ENCODE peak calls at places on chromosome 17, in four cellular contexts. One of them, this sample, is unnamed.

GRCh38 chr17:36892112-36892838 is 45.0 kb upstream of the LHX1 start:
- DNase-seq in HCT116: peak; percentile 15
- DNase-seq in K562: no peak
- DNase-seq in HepG2: peak; percentile 57
- DNase-seq in this sample: no peak

GRCh38 chr17:68950725-68951124 is 4.5 kb downstream of the ABCA8 start:
- DNase-seq in HepG2: no peak
- DNase-seq in K562: peak; percentile 33
- DNase-seq in HCT116: no peak
- DNase-seq in this sample: no peak

GRCh38 chr17:67659028-67659427 is 58.7 kb upstream of the NOL11 start:
- DNase-seq in K562: no peak
- DNase-seq in HCT116: no peak
- DNase-seq in HepG2: no peak
- DNase-seq in this sample: no peak

GRCh38 chr17:40727447-40728231 is 24.1 kb upstream of the KRT24 start:
- DNase-seq in HepG2: no peak
- DNase-seq in HCT116: no peak
- DNase-seq in K562: no peak
- DNase-seq in this sample: no peak

GRCh38 chr17:78535285-78536197 is 41.7 kb downstream of the DNAH17 start:
- DNase-seq in K562: no peak
- DNase-seq in HepG2: no peak
- DNase-seq in HCT116: no peak
- DNase-seq in this sample: no peak

GRCh38 chr17:77822302-77823030 is 136.0 kb upstream of the TNRC6C start:
- DNase-seq in HepG2: no peak
- DNase-seq in K562: no peak
- DNase-seq in HCT116: no peak
- DNase-seq in this sample: no peak

GRCh38 chr17:80227666-80228065 is 7.4 kb downstream of the SLC26A11 start:
- DNase-seq in K562: no peak
- DNase-seq in HepG2: no peak
- DNase-seq in HCT116: no peak
- DNase-seq in this sample: no peak

GRCh38 chr17:81646869-81647600 is 9.3 kb downstream of the PDE6G start:
- DNase-seq in HCT116: no peak
- DNase-seq in HepG2: no peak
- DNase-seq in K562: peak; percentile 77
- DNase-seq in this sample: peak; percentile 49

GRCh38 chr17:10022416-10022815 is 117.3 kb upstream of the RCVRN start:
- DNase-seq in K562: no peak
- DNase-seq in HCT116: no peak
- DNase-seq in HepG2: no peak
- DNase-seq in this sample: no peak

DNA sequence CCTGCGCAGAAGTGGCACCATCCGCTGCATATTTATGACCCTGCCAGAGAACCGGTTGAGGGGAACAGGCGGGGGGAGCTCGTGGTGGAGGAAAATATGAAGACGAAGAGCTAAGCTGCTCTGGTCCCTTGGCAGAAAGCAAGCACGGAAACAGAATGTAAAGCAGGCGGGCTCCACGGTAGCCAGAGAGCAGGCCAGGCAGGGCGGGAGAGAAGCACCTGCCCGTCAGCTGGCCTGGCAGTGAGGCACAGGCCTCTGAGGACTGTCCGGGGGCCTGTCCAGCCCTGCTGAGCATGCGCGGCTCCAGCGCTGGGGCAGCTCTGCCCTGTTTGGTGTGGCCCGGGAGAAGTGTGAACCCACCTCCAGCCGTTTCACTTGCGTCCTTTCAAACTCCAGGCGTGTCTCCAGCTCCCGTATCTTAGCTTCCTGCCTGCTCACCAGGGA is 46.7 kb downstream of the PIPOX start:
- DNase-seq in HCT116: no peak
- DNase-seq in K562: no peak
- DNase-seq in HepG2: no peak
- DNase-seq in this sample: no peak
- TF ChIP-seq RAD21 in HCT116: no peak
- TF ChIP-seq RAD21 in K562: no peak
- TF ChIP-seq RAD21 in HepG2: no peak
- TF ChIP-seq RAD21 in this sample: no peak

DNA sequence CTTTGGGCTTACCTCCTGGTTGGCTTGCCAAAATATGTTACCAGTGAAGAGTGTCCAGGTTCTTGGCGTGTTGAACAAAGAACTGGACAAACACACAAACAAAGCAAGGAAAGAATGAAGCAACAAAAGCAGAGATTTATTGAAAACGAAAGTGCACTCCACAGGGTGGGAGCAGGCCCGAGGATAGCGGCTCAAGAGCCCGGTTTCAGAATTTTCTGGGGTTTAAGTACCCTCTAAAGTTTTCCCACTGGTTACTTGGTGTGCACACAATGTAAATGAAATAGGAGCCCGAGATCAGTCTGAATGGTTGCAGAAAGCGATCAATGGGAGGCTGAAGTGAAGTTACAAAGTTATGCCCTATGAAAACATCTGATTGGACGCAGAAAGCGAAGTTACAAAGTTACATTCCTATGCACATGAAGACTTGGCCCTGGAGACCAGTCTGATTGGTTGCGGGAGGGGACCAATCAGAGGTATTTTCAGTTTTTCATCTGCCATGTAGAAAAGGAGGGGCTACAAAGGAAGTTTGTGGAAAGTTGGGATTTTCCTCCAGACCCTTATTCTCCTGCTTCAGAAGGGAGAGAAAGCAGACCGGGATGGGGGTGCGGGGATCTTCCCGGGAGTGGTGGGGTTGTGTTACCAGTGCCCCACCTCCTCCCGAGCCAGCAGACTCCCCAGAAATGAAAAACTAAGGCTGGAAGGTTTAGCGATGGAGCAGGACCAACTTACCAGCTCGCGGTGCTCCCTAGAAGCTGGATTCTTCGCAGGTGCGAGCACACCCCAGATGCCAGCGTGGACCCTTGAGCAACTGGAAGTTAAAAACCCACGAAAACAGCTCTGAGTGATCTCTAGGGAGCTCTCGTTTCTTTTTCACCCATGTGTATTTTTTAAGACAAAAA is at the start of gene SLFN12:
- DNase-seq in HCT116: no peak
- DNase-seq in HepG2: no peak
- DNase-seq in K562: no peak
- DNase-seq in this sample: no peak
- TF ChIP-seq JUND in HCT116: no peak
- TF ChIP-seq JUND in HepG2: no peak
- TF ChIP-seq JUND in K562: no peak
- TF ChIP-seq JUND in this sample: no peak

GRCh38 chr17:59413014-59413725 is 81.7 kb downstream of the YPEL2 start:
- DNase-seq in K562: no peak
- DNase-seq in HCT116: no peak
- DNase-seq in HepG2: no peak
- DNase-seq in this sample: no peak
- TF ChIP-seq ELF1 in K562: no peak
- TF ChIP-seq ELF1 in HCT116: no peak
- TF ChIP-seq ELF1 in HepG2: no peak
- TF ChIP-seq ELF1 in this sample: no peak

DNA sequence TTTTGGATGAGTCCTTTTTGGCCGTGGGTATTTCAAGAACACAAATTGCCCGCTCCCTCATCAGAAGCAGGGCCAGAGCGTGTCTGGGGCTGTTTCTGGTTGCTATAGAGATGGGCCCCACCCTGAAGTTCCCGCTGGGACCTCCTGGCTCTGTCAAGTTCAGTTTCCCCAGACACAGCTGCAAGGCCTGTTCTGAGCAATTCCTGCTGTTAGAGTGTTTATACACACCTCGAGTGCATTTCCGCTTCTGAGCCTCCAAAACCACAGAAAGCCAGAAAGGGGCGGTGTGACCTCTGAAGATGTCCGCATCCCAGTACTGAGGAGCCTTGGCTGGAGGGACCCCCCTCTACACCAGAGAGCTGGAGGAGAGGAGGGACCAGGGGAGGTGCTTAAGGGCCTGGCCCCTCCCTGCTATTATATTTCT is 9.3 kb upstream of the WBP2 start:
- DNase-seq in K562: peak; percentile 58
- DNase-seq in HepG2: no peak
- DNase-seq in HCT116: no peak
- DNase-seq in this sample: peak; percentile 35
- TF ChIP-seq RAD21 in K562: peak; percentile 27
- TF ChIP-seq RAD21 in HepG2: no peak
- TF ChIP-seq RAD21 in HCT116: no peak
- TF ChIP-seq RAD21 in this sample: no peak

GRCh38 chr17:1423456-1424135 is 23.6 kb upstream of the YWHAE start:
- DNase-seq in K562: no peak
- DNase-seq in HepG2: no peak
- DNase-seq in HCT116: no peak
- DNase-seq in this sample: no peak

GRCh38 chr17:1421470-1421869 is 21.4 kb upstream of the YWHAE start:
- DNase-seq in HepG2: no peak
- DNase-seq in K562: no peak
- DNase-seq in HCT116: no peak
- DNase-seq in this sample: no peak

GRCh38 chr17:1420981-1421380 is 21.0 kb upstream of the YWHAE start:
- DNase-seq in HepG2: no peak
- DNase-seq in K562: no peak
- DNase-seq in HCT116: no peak
- DNase-seq in this sample: no peak

GRCh38 chr17:1422907-1423306 is 22.9 kb upstream of the YWHAE start:
- DNase-seq in HepG2: no peak
- DNase-seq in HCT116: no peak
- DNase-seq in K562: no peak
- DNase-seq in this sample: no peak

GRCh38 chr17:1420163-1420562 is 20.1 kb upstream of the YWHAE start:
- DNase-seq in HCT116: no peak
- DNase-seq in K562: no peak
- DNase-seq in HepG2: no peak
- DNase-seq in this sample: no peak
- TF ChIP-seq JUND in HCT116: no peak
- TF ChIP-seq JUND in K562: no peak
- TF ChIP-seq JUND in HepG2: no peak
- TF ChIP-seq JUND in this sample: no peak

GRCh38 chr17:42275527-42276358 is 448 bp downstream of the STAT5B start:
- DNase-seq in K562: peak; percentile 90
- DNase-seq in HCT116: no peak
- DNase-seq in HepG2: no peak
- DNase-seq in this sample: peak; percentile 65
- TF ChIP-seq ELF1 in K562: no peak
- TF ChIP-seq ELF1 in HCT116: no peak
- TF ChIP-seq ELF1 in HepG2: peak; percentile 17
- TF ChIP-seq ELF1 in this sample: no peak

GRCh38 chr17:73759324-73760185 is 115.3 kb upstream of the SDK2 start:
- DNase-seq in HCT116: no peak
- DNase-seq in K562: no peak
- DNase-seq in HepG2: no peak
- DNase-seq in this sample: peak; percentile 79
- TF ChIP-seq RAD21 in HCT116: no peak
- TF ChIP-seq RAD21 in K562: no peak
- TF ChIP-seq RAD21 in HepG2: no peak
- TF ChIP-seq RAD21 in this sample: no peak

GRCh38 chr17:60170835-60171752 is 21.3 kb downstream of the CA4 start:
- DNase-seq in HCT116: no peak
- DNase-seq in K562: no peak
- DNase-seq in HepG2: no peak
- DNase-seq in this sample: peak; percentile 7
- TF ChIP-seq JUND in HCT116: no peak
- TF ChIP-seq JUND in K562: no peak
- TF ChIP-seq JUND in HepG2: no peak
- TF ChIP-seq JUND in this sample: no peak

GRCh38 chr17:50948711-50949110 is 82.6 kb upstream of the TOB1 start:
- DNase-seq in HepG2: no peak
- DNase-seq in HCT116: no peak
- DNase-seq in K562: no peak
- DNase-seq in this sample: no peak
- TF ChIP-seq ELF1 in HepG2: no peak
- TF ChIP-seq ELF1 in HCT116: no peak
- TF ChIP-seq ELF1 in K562: no peak
- TF ChIP-seq ELF1 in this sample: no peak

DNA sequence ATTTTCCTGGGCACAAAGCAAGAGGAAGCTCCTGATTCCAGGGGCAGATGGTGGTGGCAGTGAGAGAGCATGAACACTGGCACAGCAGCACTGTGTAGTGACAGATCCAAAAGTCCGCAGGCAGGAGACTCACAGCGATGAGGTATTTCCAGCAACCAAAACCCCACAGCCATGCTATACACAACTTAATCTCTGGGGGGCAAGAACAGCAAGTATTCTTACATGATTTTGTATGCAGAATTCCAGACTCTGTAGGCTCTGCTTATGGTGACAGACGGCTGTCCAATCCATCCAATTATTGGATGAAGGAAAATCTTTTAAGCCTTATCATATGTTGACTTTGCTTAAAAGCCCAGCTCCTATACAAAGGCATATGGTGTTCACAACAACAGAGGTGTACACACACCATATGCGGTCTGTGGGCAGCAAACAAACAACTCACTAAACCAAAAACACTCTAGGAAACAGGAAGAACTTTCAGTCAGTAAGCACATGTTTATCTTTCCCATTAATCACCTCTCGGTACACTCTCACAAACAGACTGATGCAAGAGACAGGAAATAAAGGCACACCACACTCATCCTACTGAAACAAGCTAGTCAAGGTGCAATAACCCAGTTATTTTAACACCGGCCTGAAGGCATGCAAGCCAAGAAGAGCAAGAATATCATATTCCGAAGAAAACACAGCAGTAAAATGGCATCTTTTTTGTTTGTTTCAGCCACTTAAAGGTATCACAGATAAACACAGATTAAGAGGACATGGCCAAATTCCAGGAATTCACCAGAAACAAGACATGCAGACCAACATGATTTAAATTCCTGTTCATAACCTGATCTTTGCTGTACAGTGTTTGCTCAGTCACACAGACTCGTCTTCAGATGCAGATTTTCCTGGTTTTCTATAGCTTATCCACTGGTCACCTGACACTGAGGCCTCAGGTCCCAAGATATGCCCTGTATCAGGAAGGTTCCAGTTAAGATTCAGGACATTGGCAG is 47.8 kb downstream of the ERN1 start:
- DNase-seq in K562: peak; percentile 64
- DNase-seq in HCT116: peak; percentile 82
- DNase-seq in HepG2: peak; percentile 93
- DNase-seq in this sample: peak; percentile 76
- TF ChIP-seq RAD21 in K562: peak; percentile 13
- TF ChIP-seq RAD21 in HCT116: peak; percentile 23
- TF ChIP-seq RAD21 in HepG2: peak; percentile 28
- TF ChIP-seq RAD21 in this sample: peak; percentile 46